ENCODE peak calls at places on chromosome 9, in four cellular contexts. L is IMR-90, V is neuronal stem cell, U is mesenchymal stem cell. K is an unnamed sample.
A peak's percentile ranks its signal among the peaks of the same experiment; 100 is the strongest.

GRCh38 chr9:126147620-126148522 is 178.8 kb upstream of the MVB12B start:
- DNase-seq in L (no peak), V (no peak), U (no peak), K (no peak)

GRCh38 chr9:33852216-33852826 is 35.4 kb downstream of the UBE2R2 start:
- DNase-seq in L (peak; percentile 27), V (peak; percentile 5), U (peak; percentile 52), K (peak; percentile 59)

GRCh38 chr9:123049589-123050222 is 16.2 kb downstream of the GPR21 start:
- DNase-seq in L (peak; percentile 24), V (no peak), U (no peak), K (no peak)

GRCh38 chr9:19378647-19379046 is 1.4 kb downstream of the RPS6 start:
- DNase-seq in L (no peak), V (no peak), U (no peak), K (no peak)

GRCh38 chr9:29873579-29873978 is 2300.3 kb upstream of the C9orf72 start:
- DNase-seq in L (no peak), V (no peak), U (no peak), K (no peak)

GRCh38 chr9:124282442-124283231 is 24.9 kb downstream of the NEK6 start:
- DNase-seq in L (peak; percentile 79), V (no peak), U (peak; percentile 50), K (no peak)

GRCh38 chr9:74218374-74219063 is 278.6 kb upstream of the RORB start:
- DNase-seq in L (no peak), V (no peak), U (no peak), K (no peak)

GRCh38 chr9:135463140-135463539 is 16.4 kb upstream of the PPP1R26 start:
- DNase-seq in L (peak; percentile 54), V (no peak), U (peak; percentile 42), K (peak; percentile 58)

GRCh38 chr9:110538621-110539020 is 40.9 kb downstream of the SVEP1 start:
- DNase-seq in L (peak; percentile 5), V (no peak), U (peak; percentile 11), K (no peak)

GRCh38 chr9:316382-316965 is 101.8 kb downstream of the DOCK8 start:
- DNase-seq in L (no peak), V (no peak), U (no peak), K (no peak)

GRCh38 chr9:134641173-134641985 is at the start of gene COL5A1:
- DNase-seq in L (peak; percentile 91), V (peak; percentile 87), U (peak; percentile 96), K (peak; percentile 97)

GRCh38 chr9:120617637-120617979 is 37.6 kb upstream of the CDK5RAP2 start:
- DNase-seq in L (peak; percentile 18), V (no peak), U (no peak), K (no peak)

DNA sequence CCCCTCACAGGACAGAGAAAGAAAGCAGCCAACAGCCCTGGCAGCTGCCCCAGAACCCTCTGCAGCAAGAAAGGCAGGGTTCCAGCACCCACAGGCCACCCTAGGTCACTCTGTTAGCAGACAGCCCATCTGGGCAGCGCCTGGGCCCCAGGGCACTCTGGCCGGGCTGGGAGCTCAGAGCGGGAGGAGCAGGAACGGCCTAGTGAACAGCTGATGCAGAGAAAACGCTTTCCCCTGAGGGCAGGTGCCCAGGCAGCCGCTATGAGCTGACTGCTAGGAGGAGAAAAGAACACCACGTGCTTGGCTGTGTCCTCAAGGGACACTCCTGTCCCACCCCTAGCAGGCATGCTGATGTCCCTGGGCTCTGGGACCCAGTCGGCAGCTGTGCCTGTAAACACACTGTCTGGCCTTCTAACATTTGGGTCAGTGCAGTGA is 6.6 kb downstream of the RALGDS start:
- DNase-seq in L (peak; percentile 21), V (no peak), U (peak; percentile 58), K (no peak)
- H3K4me1 ChIP-seq in L (peaks cover 25% of the 10 kb centered on the region), V (peaks cover 41% of the 10 kb centered on the region), U (peaks cover 81% of the 10 kb centered on the region), K (no peaks in the 10 kb centered on the region)

GRCh38 chr9:131679261-131680020 is 60.4 kb downstream of the RAPGEF1 start:
- DNase-seq in L (no peak), V (no peak), U (no peak), K (no peak)
- H2BK5ac ChIP-seq in L (peak overlapping the region; percentile 4), V (no peak overlapping the region), U (no peak overlapping the region), K (no peak overlapping the region)

GRCh38 chr9:76444530-76444929 is 14.5 kb upstream of the GCNT1 start:
- DNase-seq in L (no peak), V (no peak), U (no peak), K (no peak)

GRCh38 chr9:76445976-76446375 is 13.0 kb upstream of the GCNT1 start:
- DNase-seq in L (no peak), V (no peak), U (no peak), K (no peak)

GRCh38 chr9:76438841-76439588 is 20.0 kb upstream of the GCNT1 start:
- DNase-seq in L (no peak), V (no peak), U (no peak), K (no peak)

GRCh38 chr9:76443887-76444286 is 15.1 kb upstream of the GCNT1 start:
- DNase-seq in L (no peak), V (no peak), U (no peak), K (no peak)

DNA sequence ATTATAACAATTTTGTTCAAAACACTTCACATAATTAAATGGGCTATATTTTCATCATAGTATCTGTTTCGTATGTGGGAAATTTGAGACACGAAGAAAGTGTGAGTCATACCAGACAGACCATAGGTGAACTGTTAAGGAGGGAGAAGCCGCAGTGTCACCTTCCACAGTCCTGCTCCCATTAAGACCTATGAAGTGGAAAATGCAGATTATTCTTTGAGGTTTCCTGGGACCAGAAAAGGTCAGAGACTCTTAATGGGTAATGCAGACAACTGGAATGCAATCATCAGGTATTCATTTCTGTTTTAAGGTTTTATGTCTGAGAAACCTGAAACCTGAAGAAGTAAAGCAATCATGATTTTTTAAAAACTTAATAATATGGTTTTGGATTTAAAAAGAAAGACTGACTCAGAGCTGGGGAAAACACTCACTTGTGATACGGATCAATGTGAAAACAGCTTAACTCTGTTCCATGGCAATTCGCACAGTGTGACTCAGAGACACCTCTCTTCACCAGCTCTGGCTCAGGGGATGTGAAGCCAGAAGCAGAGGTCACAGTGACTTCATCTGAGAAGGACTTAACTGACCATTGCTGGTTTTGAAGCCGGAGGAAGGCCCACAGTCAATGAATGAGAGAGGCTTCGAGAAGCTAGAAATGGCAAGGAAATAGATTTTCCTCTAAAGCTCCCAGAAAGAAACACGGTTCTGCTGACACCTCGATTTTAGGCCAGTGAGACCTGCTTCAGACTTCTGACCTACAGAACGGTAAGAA is 17.2 kb upstream of the GCNT1 start:
- DNase-seq in L (peak; percentile 92), V (no peak), U (peak; percentile 80), K (peak; percentile 49)
- H3K18ac ChIP-seq in L (no peak overlapping the region), V (no peak overlapping the region), U (no peak overlapping the region), K (no peak overlapping the region)

DNA sequence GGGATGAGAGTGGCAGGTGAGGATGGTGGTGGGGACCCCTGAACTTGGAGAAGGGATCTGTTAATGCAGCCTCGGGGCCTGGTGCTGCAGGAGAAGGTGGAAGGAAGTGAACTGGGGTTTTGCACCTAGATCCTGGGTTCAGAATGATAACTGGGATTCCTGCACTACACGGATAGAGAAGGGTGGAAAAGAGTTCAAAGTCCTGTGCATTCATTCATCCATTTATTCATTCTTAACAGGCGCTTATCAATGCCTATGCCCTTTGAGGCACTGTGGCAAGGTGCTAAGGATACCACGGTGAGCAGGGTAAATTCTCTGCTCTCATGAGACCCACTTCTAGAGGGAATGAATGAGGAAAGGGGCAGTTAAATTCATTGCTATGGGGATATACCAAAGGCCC is 41.7 kb upstream of the TJP2 start:
- DNase-seq in L (no peak), V (no peak), U (no peak), K (no peak)
- H3K4me1 ChIP-seq in L (peaks cover 17% of the 10 kb centered on the region), V (peaks cover 10% of the 10 kb centered on the region), U (peaks cover 25% of the 10 kb centered on the region), K (peaks cover 2% of the 10 kb centered on the region)

DNA sequence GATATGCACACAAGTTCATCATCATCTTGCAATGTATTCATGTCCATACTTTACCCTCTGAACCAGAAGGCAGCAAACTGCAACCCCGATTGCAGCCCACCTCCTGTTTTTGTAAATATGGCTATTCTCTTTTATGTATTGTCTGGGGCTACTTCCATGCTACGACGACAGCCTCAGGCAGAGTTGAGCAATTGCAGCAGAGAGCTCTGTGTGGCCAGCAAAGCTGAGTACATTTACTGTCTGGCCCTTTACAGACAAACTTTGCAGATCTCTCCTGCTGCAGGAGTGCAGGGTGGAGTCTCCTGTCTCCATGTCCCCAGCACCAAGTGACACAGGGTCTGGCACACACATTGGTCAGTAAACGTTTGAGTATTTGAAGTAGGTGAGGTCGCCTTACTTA is 27.0 kb downstream of the PRRC2B start:
- DNase-seq in L (peak; percentile 60), V (no peak), U (peak; percentile 74), K (peak; percentile 74)
- H2BK5ac ChIP-seq in L (peak overlapping the region; percentile 28), V (no peak overlapping the region), U (no peak overlapping the region), K (no peak overlapping the region)

GRCh38 chr9:6215562-6215961 is at the start of gene IL33:
- DNase-seq in L (no peak), V (no peak), U (no peak), K (no peak)
- H3K18ac ChIP-seq in L (no peak within 1 kb of the TSS), V (no peak within 1 kb of the TSS), U (no peak within 1 kb of the TSS), K (no peak within 1 kb of the TSS)

DNA sequence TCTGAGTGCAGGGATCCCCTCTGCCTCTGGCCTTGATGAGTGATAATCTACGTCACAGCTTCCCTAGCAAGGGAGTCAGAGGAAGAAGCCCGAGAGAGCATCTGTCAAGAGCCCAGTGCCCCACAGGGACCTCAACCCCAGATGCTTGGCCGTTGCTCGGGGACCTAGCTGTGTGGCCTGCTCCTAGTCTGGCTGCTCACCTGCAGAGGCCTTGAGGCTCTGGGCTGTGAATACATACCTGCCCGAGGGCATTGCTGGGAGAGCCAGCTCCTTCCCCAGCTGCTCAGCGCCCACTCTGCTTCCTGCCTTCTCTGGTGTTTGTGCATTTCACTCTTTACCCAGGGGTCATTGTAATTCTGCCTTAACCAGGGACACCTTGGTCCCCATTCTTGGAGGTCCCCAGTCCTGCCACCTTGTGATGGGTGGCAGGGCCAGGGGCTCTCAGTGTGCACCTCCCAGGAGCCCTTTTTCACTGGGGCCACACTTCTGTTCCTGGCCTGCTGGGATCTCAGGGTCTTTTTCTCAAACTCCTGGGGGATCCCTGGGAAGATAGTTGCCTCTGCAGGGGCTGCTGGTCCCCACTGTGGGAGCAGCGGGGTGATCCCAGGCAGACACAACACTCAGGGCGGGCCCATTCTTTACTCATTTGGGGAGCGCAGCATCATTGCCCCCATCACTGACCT is 15.5 kb downstream of the PHF2 start:
- DNase-seq in L (no peak), V (no peak), U (no peak), K (peak; percentile 15)
- H3K4me1 ChIP-seq in L (peaks cover 6% of the 10 kb centered on the region), V (peaks cover 14% of the 10 kb centered on the region), U (peaks cover 22% of the 10 kb centered on the region), K (no peaks in the 10 kb centered on the region)

GRCh38 chr9:98095401-98095800 is 23.6 kb downstream of the TRIM14 start:
- DNase-seq in L (no peak), V (no peak), U (no peak), K (no peak)

GRCh38 chr9:98094316-98094715 is 24.7 kb downstream of the TRIM14 start:
- DNase-seq in L (no peak), V (no peak), U (no peak), K (no peak)

GRCh38 chr9:98094851-98095250 is 24.2 kb downstream of the TRIM14 start:
- DNase-seq in L (no peak), V (no peak), U (no peak), K (no peak)

GRCh38 chr9:98092633-98092971 is 26.4 kb downstream of the TRIM14 start:
- DNase-seq in L (no peak), V (no peak), U (no peak), K (no peak)

GRCh38 chr9:98091735-98092632 is 27.0 kb downstream of the TRIM14 start:
- DNase-seq in L (peak; percentile 30), V (no peak), U (peak; percentile 65), K (peak; percentile 71)
- H2BK5ac ChIP-seq in L (no peak overlapping the region), V (no peak overlapping the region), U (no peak overlapping the region), K (no peak overlapping the region)

DNA sequence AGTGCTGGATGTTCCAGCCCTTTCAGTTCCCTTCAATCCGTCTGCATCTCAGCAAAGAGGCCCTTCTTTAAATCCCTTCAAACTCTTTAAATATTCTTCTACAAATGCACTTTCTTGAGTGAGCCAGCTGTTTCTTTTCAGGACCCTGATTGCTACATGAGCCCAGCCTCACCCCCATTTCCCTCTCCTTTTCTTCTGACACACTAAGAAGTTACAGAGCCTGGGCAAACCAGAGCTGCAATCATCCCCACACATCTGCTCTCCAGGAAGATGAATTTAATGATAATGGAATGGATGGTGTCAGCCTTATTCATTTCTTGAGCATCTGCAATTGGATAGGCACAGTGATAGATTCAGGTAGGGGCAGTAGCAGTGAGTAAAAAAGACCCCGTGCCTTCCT is 2.0 kb downstream of the TNFSF15 start:
- DNase-seq in L (peak; percentile 47), V (no peak), U (peak; percentile 79), K (no peak)
- H3K18ac ChIP-seq in L (no peak overlapping the region), V (no peak overlapping the region), U (peak overlapping the region; percentile 69), K (no peak overlapping the region)